ENCODE peak calls at places on chromosome 4, in five cellular contexts. C, R, B, G and T are unnamed samples.
A peak's percentile ranks its signal among the peaks of the same experiment; 100 is the strongest.

GRCh38 chr4:55762815-55763214 is 56.8 kb upstream of the EXOC1L start:
- DNase-seq in C (no peak), R (no peak), B (no peak), G (no peak), T (no peak)

GRCh38 chr4:158625544-158625943 is 46.1 kb downstream of the C4orf46 start:
- DNase-seq in C (no peak), R (no peak), B (no peak), G (no peak), T (no peak)

GRCh38 chr4:45661893-45662292 is 462.0 kb downstream of the GABRG1 start:
- DNase-seq in C (no peak), R (no peak), B (no peak), G (no peak), T (no peak)

GRCh38 chr4:147182041-147182440 is 236.4 kb upstream of the TTC29 start:
- DNase-seq in C (no peak), R (no peak), B (no peak), G (no peak), T (no peak)

GRCh38 chr4:82352118-82352824 is 21.5 kb downstream of the HNRNPD start:
- DNase-seq in C (no peak), R (no peak), B (no peak), G (no peak), T (no peak)

GRCh38 chr4:8218371-8219050 is 19.4 kb downstream of the SH3TC1 start:
- DNase-seq in C (no peak), R (no peak), B (no peak), G (no peak), T (no peak)

GRCh38 chr4:15006416-15007024 is 4.2 kb downstream of the CPEB2 start:
- DNase-seq in C (no peak), R (peak; percentile 35), B (peak; percentile 55), G (no peak), T (no peak)

GRCh38 chr4:91961504-91961903 is 342.3 kb upstream of the GRID2 start:
- DNase-seq in C (peak; percentile 7), R (no peak), B (peak; percentile 22), G (no peak), T (no peak)

GRCh38 chr4:128512161-128512560 is 224.5 kb upstream of the PGRMC2 start:
- DNase-seq in C (no peak), R (no peak), B (no peak), G (no peak), T (no peak)

GRCh38 chr4:181224826-181225225 is 1018.4 kb upstream of the TENM3 start:
- DNase-seq in C (no peak), R (no peak), B (peak; percentile 29), G (no peak), T (no peak)

GRCh38 chr4:165288639-165289428 is 38.6 kb upstream of the MSMO1 start:
- DNase-seq in C (peak; percentile 83), R (no peak), B (peak; percentile 69), G (no peak), T (peak; percentile 54)

GRCh38 chr4:128177376-128177959 is 110.1 kb downstream of the PGRMC2 start:
- DNase-seq in C (peak; percentile 11), R (peak; percentile 2), B (peak; percentile 10), G (no peak), T (no peak)

GRCh38 chr4:102439835-102440234 is 61.3 kb upstream of the NFKB1 start:
- DNase-seq in C (peak; percentile 87), R (no peak), B (peak; percentile 49), G (peak; percentile 39), T (no peak)

GRCh38 chr4:186587416-186588018 is 32.1 kb upstream of the MTNR1A start:
- DNase-seq in C (peak; percentile 77), R (peak; percentile 63), B (peak; percentile 65), G (peak; percentile 81), T (peak; percentile 7)

GRCh38 chr4:181004056-181004455 is 1239.1 kb upstream of the TENM3 start:
- DNase-seq in C (no peak), R (no peak), B (peak; percentile 8), G (no peak), T (no peak)

GRCh38 chr4:75907956-75908355 is 5.7 kb upstream of the PPEF2 start:
- DNase-seq in C (no peak), R (no peak), B (no peak), G (no peak), T (no peak)

GRCh38 chr4:114263233-114263632 is 283.8 kb upstream of the ARSJ start:
- DNase-seq in C (peak; percentile 18), R (no peak), B (peak; percentile 59), G (no peak), T (no peak)

GRCh38 chr4:72971572-72971971 is 97.9 kb downstream of the COX18 start:
- DNase-seq in C (peak; percentile 74), R (no peak), B (peak; percentile 88), G (no peak), T (no peak)

GRCh38 chr4:86557526-86557925 is 36.6 kb upstream of the PTPN13 start:
- DNase-seq in C (no peak), R (peak; percentile 70), B (peak; percentile 23), G (no peak), T (no peak)

GRCh38 chr4:87807402-87807801 is 8.0 kb downstream of the IBSP start:
- DNase-seq in C (peak; percentile 8), R (no peak), B (no peak), G (no peak), T (peak; percentile 37)

GRCh38 chr4:122508083-122508482 is 51.6 kb upstream of the IL2 start:
- DNase-seq in C (no peak), R (peak; percentile 12), B (no peak), G (no peak), T (no peak)
- TF ChIP-seq CTCF in C (no peak), R (no peak), B (no peak), G (no peak), T (no peak)

GRCh38 chr4:182492456-182492855 is 249.3 kb downstream of the TENM3 start:
- DNase-seq in C (peak; percentile 42), R (peak; percentile 29), B (peak; percentile 67), G (peak; percentile 5), T (peak; percentile 13)
- H3K4me3 ChIP-seq in C (no peak overlapping the region), R (no peak overlapping the region), B (no peak overlapping the region), G (no peak overlapping the region), T (no peak overlapping the region)

GRCh38 chr4:155667538-155668511 is 1.2 kb downstream of the GUCY1A1 start:
- DNase-seq in C (peak; percentile 47), R (peak; percentile 77), B (peak; percentile 16), G (peak; percentile 60), T (no peak)

GRCh38 chr4:155672342-155672741 is 5.7 kb downstream of the GUCY1A1 start:
- DNase-seq in C (no peak), R (no peak), B (no peak), G (no peak), T (no peak)

GRCh38 chr4:155665054-155665453 is 1.6 kb upstream of the GUCY1A1 start:
- DNase-seq in C (no peak), R (no peak), B (no peak), G (no peak), T (no peak)

DNA sequence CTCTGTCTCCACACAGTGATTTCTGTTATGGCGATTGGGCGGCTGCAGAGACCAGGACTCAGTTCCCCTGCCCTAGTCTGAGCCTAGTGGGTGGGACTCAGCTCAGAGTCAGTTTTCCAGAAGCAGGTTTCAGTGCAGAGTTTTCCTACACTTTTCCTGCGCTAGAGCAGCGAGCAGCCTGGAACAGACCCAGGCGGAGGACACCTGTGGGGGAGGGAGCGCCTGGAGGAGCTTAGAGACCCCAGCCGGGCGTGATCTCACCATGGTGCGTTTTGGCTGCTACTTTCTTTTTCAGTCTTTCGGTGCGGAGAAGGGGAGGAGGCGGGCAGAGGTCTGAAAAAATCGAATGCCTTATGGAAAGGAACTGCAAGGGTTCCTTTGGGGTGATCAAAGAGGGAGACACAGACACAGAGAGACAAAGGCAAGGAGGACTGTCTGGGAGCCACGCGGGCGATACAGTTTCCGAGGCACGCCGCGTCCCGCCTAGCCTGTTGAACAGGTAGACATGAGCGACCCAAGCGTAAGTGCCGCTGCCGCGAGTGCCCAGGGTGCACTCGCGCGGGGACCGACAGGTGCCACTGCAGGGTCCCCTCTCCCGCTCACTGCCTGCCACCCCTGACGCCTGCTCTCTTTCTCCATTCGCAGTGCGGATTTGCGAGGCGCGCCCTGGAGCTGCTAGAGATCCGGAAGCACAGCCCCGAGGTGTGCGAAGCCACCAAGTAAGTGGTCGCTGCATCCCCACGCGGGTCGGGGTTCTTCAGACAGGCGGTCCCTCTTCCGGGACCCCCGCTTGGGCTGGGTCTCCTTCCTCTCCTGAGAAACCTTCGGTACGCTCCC is at the start of gene GUCY1A1:
- DNase-seq in C (peak; percentile 7), R (peak; percentile 78), B (peak; percentile 15), G (peak; percentile 65), T (no peak)
- TF ChIP-seq CTCF in C (no peak), R (no peak), B (no peak), G (no peak), T (no peak)

GRCh38 chr4:96312049-96312685 is 472.3 kb downstream of the PDHA2 start:
- DNase-seq in C (peak; percentile 26), R (no peak), B (no peak), G (no peak), T (no peak)
- H3K4me3 ChIP-seq in C (peak overlapping the region; percentile 32), R (no peak overlapping the region), B (no peak overlapping the region), G (no peak overlapping the region), T (no peak overlapping the region)

DNA sequence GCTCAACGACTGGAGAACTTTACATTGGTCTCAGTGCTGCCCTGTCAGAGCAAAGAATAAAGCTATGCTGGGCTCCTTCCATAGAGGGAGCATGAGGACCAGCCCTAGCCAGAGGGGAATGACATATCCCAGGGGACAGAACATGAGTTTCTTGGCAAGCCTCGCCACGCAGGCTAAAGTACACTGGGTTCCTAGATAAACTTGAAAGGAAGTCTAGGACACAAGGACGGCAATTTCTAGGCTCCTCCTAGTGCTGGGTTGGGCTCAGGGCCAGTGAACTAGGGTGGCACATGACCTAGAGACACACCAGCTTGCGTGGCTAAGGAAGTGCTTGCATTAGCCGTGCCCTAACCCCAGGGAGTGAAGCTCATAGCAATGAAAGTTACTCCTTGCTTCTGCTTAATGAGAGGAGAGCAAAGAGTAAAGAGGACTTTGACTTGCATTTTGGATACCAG is 141.0 kb downstream of the MAB21L2 start:
- DNase-seq in C (peak; percentile 93), R (no peak), B (no peak), G (peak; percentile 75), T (peak; percentile 3)
- TF ChIP-seq CTCF in C (peak; percentile 57), R (no peak), B (no peak), G (peak; percentile 32), T (peak; percentile 21)

DNA sequence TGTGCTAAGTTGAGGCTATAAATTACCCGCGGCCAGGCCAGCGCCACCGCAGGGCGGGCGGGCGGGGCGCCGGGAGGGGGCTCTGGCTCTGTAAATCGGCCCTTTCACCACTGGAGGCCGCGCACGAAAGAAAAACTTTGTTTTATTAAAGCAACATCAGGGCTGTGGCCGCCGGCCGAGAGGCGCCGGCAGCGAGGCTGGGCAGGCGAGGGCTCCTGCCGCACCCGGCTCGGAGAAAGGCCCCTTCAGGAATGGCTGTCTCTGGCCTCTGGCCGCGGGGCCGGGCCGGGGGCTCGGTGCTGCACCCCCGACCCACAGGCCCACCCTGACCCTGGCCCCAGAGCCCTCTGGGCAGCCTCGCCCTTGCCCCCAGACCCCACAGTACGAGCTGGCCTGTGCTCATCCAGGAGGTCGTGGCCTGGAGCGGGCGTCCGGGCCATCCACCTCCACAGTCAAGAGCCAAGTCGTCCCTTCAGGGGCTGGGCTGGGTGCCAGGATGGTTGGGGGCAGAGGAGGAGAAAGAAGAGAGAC is 29.5 kb upstream of the FGFR3 start:
- DNase-seq in C (peak; percentile 54), R (no peak), B (peak; percentile 54), G (peak; percentile 85), T (no peak)
- H3K4me3 ChIP-seq in C (no peak overlapping the region), R (no peak overlapping the region), B (no peak overlapping the region), G (no peak overlapping the region), T (no peak overlapping the region)